ENCODE peak calls at places on chromosomes 16 and 17, in four cellular contexts. M is GM12878, K is K562, J is HepG2. F is an unnamed sample.

GRCh38 chr16:77745972-77746371 is 23.7 kb downstream of the NUDT7 start:
- DNase-seq in M (no peak), K (no peak), J (no peak), F (no peak)

GRCh38 chr17:18037482-18037881 is 1.5 kb downstream of the ATPAF2 start:
- DNase-seq in M (no peak), K (no peak), J (no peak), F (no peak)

GRCh38 chr16:81443688-81444447 is 740 bp upstream of the CMIP start:
- DNase-seq in M (no peak), K (no peak), J (no peak), F (no peak)

GRCh38 chr17:2980904-2981246 is 82.5 kb downstream of the OR1D5 start:
- DNase-seq in M (no peak), K (no peak), J (no peak), F (no peak)

GRCh38 chr16:11857161-11857560 is 5.8 kb upstream of the RSL1D1 start:
- DNase-seq in M (no peak), K (no peak), J (no peak), F (no peak)

GRCh38 chr17:37702605-37703004 is 42.3 kb downstream of the HNF1B start:
- DNase-seq in M (no peak), K (peak), J (no peak), F (no peak)

GRCh38 chr17:8484465-8484864 is 48.8 kb downstream of the NDEL1 start:
- DNase-seq in M (no peak), K (no peak), J (no peak), F (no peak)

GRCh38 chr17:71528210-71528609 is 592.6 kb upstream of the SOX9 start:
- DNase-seq in M (no peak), K (no peak), J (no peak), F (no peak)

GRCh38 chr16:13957197-13958078 is 37.5 kb downstream of the ERCC4 start:
- DNase-seq in M (peak), K (peak), J (peak), F (peak)

GRCh38 chr16:53043462-53043861 is 9.2 kb downstream of the CHD9NB start:
- DNase-seq in M (no peak), K (no peak), J (no peak), F (no peak)

GRCh38 chr17:32492281-32492623 is 5.5 kb downstream of the CDK5R1 start:
- DNase-seq in M (no peak), K (no peak), J (no peak), F (no peak)

GRCh38 chr17:32494621-32495346 is 8.0 kb downstream of the CDK5R1 start:
- DNase-seq in M (no peak), K (no peak), J (no peak), F (no peak)

GRCh38 chr17:32492648-32493289 is 6.0 kb downstream of the CDK5R1 start:
- DNase-seq in M (no peak), K (no peak), J (no peak), F (no peak)

GRCh38 chr17:32495347-32496253 is 8.8 kb downstream of the CDK5R1 start:
- DNase-seq in M (no peak), K (no peak), J (no peak), F (no peak)

GRCh38 chr17:32493581-32494513 is 7.1 kb downstream of the CDK5R1 start:
- DNase-seq in M (no peak), K (no peak), J (no peak), F (no peak)
- TF ChIP-seq TARDBP in M (no peak), K (no peak), J (no peak), F (no peak)

GRCh38 chr17:26774291-26775218 is 519.4 kb upstream of the WSB1 start:
- DNase-seq in M (no peak), K (no peak), J (no peak), F (no peak)

GRCh38 chr17:26775219-26775822 is 518.6 kb upstream of the WSB1 start:
- DNase-seq in M (no peak), K (no peak), J (no peak), F (no peak)

GRCh38 chr17:26773189-26774188 is 520.4 kb upstream of the WSB1 start:
- DNase-seq in M (no peak), K (no peak), J (no peak), F (no peak)
- TF ChIP-seq TARDBP in M (no peak), K (no peak), J (no peak), F (no peak)

DNA sequence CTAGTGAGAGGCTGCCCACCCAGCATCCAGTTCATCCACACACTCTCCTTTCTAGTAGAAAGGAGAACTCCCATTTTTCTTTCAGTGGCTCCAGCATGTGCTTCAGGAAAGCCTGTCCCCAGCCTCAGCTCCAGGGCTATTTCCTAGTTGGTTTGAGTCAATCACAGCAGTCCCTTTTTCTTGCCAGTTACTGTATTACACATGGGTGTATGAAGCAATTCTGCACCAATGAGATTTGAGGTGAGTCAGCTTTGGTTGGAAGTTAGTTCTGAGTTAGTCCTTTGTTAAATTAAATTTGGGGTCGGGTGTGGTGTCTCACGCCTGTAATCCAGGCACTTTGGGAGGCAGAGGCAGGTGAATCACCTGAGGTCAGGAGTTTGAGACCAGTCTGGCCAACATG is 24.8 kb downstream of the RAD51D start:
- DNase-seq in M (no peak), K (no peak), J (peak), F (no peak)
- TF ChIP-seq TARDBP in M (no peak), K (no peak), J (no peak), F (no peak)

GRCh38 chr17:82948957-82949356 is 109.1 kb upstream of the ZNF750 start:
- DNase-seq in M (no peak), K (no peak), J (no peak), F (no peak)

GRCh38 chr17:82950525-82951102 is 110.8 kb upstream of the ZNF750 start:
- DNase-seq in M (no peak), K (no peak), J (no peak), F (no peak)

GRCh38 chr17:82949361-82949760 is 109.5 kb upstream of the ZNF750 start:
- DNase-seq in M (no peak), K (no peak), J (no peak), F (no peak)

GRCh38 chr17:82948081-82948511 is 108.3 kb upstream of the ZNF750 start:
- DNase-seq in M (no peak), K (no peak), J (no peak), F (no peak)

GRCh38 chr17:82949984-82950383 is 110.2 kb upstream of the ZNF750 start:
- DNase-seq in M (no peak), K (no peak), J (no peak), F (no peak)
- TF ChIP-seq TARDBP in M (no peak), K (no peak), J (no peak), F (no peak)

GRCh38 chr17:70138309-70138865 is 30.9 kb upstream of the KCNJ2 start:
- DNase-seq in M (no peak), K (no peak), J (no peak), F (peak)
- TF ChIP-seq TARDBP in M (no peak), K (no peak), J (no peak), F (no peak)

GRCh38 chr17:6953689-6954088 is 42.2 kb upstream of the ALOX12 start:
- DNase-seq in M (no peak), K (no peak), J (no peak), F (no peak)
- TF ChIP-seq TARDBP in M (no peak), K (no peak), J (no peak), F (no peak)

DNA sequence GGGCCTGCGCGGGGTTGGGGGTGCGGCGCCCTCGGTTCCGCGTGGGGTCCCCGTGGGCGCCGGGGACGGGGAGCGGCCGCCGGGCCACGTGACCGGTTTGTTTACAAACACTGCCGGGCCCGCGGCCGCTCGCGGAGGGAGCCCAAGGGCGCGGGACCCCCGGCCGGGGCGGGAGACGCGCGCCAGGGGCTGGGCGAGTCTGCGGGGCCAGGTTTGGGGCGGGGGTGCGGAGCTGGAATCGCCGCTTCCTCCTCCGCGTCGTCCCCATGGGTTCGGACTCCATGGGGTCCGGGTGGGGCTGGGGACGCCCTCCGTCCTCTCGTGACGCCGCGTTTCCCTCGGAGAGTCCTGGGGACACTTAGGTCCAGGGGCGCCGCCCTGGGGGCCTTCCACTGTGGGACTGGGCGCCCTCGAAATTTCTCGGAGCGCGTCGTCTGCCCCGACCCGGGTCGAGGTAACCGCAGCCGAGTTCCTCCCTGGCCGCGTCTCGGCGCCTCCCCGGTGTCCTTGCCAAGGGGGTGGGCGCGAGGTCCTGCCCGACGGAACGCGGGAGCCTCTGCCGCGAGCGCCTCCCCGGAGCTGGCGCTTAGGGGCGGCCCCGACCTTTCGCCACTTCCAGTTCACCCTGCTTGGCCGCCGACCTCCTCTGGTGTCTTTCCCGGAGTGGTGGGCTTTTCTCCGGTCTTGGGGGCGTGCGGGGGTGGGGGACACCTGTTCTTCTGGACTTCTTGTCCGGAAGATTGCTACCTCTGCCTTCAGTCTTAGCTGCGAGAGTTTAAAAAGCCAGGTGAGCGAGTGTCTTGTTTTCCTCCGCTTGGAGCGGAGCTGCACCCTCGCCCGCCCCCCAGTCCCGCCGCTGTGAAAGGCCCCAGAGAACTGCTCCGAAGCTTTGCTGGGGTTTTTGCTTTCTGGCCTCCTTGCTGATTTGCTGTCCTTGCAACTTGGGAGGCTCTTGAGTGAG is 754 bp downstream of the YPEL2 start:
- DNase-seq in M (no peak), K (no peak), J (no peak), F (peak)
- TF ChIP-seq TARDBP in M (no peak), K (no peak), J (no peak), F (no peak)

DNA sequence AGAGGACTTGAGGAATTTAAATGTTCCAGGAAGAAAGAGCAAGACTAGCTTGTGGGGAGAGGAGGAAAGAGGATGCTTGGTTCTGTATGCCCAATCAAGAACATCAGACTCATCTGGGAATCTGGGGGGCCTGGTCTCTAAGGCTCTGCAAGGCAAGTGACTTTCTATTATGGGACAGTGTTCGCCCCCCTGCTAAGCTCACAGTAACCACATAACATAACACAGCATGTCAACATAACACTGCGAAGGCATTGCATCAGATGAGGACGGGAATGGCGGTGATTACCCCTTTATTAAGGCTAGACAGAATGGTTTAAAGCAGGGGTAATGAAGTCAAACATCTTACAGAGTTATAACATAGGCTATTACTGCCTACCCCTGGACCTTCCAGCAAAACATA is 176.6 kb upstream of the IRX6 start:
- DNase-seq in M (no peak), K (no peak), J (no peak), F (no peak)
- TF ChIP-seq TARDBP in M (no peak), K (no peak), J (no peak), F (no peak)

GRCh38 chr17:77869041-77869595 is 89.4 kb upstream of the TNRC6C start:
- DNase-seq in M (no peak), K (no peak), J (no peak), F (no peak)

GRCh38 chr17:77872199-77872598 is 86.3 kb upstream of the TNRC6C start:
- DNase-seq in M (no peak), K (no peak), J (no peak), F (no peak)

GRCh38 chr17:77867308-77867781 is 91.2 kb upstream of the TNRC6C start:
- DNase-seq in M (no peak), K (no peak), J (no peak), F (no peak)

GRCh38 chr17:77867976-77868713 is 90.4 kb upstream of the TNRC6C start:
- DNase-seq in M (no peak), K (no peak), J (no peak), F (no peak)

DNA sequence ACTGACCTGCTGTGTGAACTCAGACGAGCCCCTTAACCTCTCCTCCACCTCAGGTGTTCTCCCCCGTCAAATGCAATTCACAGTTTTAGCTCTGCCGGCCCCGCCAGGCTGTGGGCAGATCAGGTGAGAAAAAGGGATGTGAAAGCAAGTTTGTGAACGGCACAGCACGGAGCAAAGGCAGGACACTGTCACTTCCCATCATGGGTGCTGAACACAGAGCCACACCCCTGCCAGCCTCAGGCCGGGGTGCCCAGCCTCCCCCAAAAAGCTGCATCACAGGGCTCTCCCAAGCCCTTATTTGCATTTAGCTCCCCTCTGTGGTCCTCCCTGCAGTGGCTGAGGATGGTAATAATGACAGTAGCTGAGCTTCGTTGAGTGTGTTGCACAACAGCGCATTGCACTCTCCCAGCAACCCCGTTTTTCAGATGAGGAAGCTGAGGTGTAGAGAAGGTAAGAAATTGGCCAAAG is 88.8 kb upstream of the TNRC6C start:
- DNase-seq in M (peak), K (no peak), J (no peak), F (no peak)
- TF ChIP-seq TARDBP in M (no peak), K (no peak), J (no peak), F (no peak)

GRCh38 chr16:54507091-54507490 is 220.5 kb upstream of the IRX3 start:
- DNase-seq in M (no peak), K (no peak), J (no peak), F (no peak)

GRCh38 chr16:54512461-54512860 is 225.9 kb upstream of the IRX3 start:
- DNase-seq in M (no peak), K (no peak), J (no peak), F (no peak)

GRCh38 chr16:54511181-54511731 is 224.7 kb upstream of the IRX3 start:
- DNase-seq in M (no peak), K (no peak), J (no peak), F (no peak)

GRCh38 chr16:54509406-54509931 is 222.9 kb upstream of the IRX3 start:
- DNase-seq in M (no peak), K (no peak), J (no peak), F (no peak)

GRCh38 chr16:54510619-54511018 is 224.0 kb upstream of the IRX3 start:
- DNase-seq in M (no peak), K (no peak), J (no peak), F (no peak)
- TF ChIP-seq TARDBP in M (no peak), K (no peak), J (no peak), F (no peak)